ENCODE peak calls at places on chromosomes 5 and 9, in six cellular contexts. One of them, this sample, is unnamed.
A peak's percentile ranks its signal among the peaks of the same experiment; 100 is the strongest.

GRCh38 chr9:95588724-95589282 is 72.0 kb upstream of the PTCH1 start:
- DNase-seq in naive thymus-derived CD8-positive, alpha-beta T cell: no peak
- DNase-seq in Peyer's patch: no peak
- DNase-seq in germinal center: no peak
- DNase-seq in fibroblast of mammary gland: no peak
- DNase-seq in HTR-8/SVneo: no peak
- DNase-seq in this sample: no peak

GRCh38 chr9:13759624-13760023 is 480.1 kb upstream of the MPDZ start:
- DNase-seq in HTR-8/SVneo: no peak
- DNase-seq in naive thymus-derived CD8-positive, alpha-beta T cell: no peak
- DNase-seq in Peyer's patch: no peak
- DNase-seq in fibroblast of mammary gland: no peak
- DNase-seq in germinal center: no peak
- DNase-seq in this sample: no peak

GRCh38 chr5:140024928-140025327 is 18.2 kb downstream of the NRG2 start:
- DNase-seq in naive thymus-derived CD8-positive, alpha-beta T cell: no peak
- DNase-seq in fibroblast of mammary gland: no peak
- DNase-seq in Peyer's patch: no peak
- DNase-seq in germinal center: no peak
- DNase-seq in HTR-8/SVneo: no peak
- DNase-seq in this sample: no peak

GRCh38 chr9:137783521-137783920 is 94.1 kb upstream of the CACNA1B start:
- DNase-seq in germinal center: no peak
- DNase-seq in fibroblast of mammary gland: no peak
- DNase-seq in naive thymus-derived CD8-positive, alpha-beta T cell: no peak
- DNase-seq in HTR-8/SVneo: no peak
- DNase-seq in Peyer's patch: no peak
- DNase-seq in this sample: no peak

GRCh38 chr9:134284273-134284672 is 42.0 kb upstream of the RXRA start:
- DNase-seq in naive thymus-derived CD8-positive, alpha-beta T cell: no peak
- DNase-seq in germinal center: no peak
- DNase-seq in Peyer's patch: no peak
- DNase-seq in HTR-8/SVneo: no peak
- DNase-seq in fibroblast of mammary gland: no peak
- DNase-seq in this sample: no peak

GRCh38 chr5:18141260-18141659 is 507.0 kb downstream of the TAF11L14 start:
- DNase-seq in naive thymus-derived CD8-positive, alpha-beta T cell: no peak
- DNase-seq in HTR-8/SVneo: no peak
- DNase-seq in fibroblast of mammary gland: no peak
- DNase-seq in Peyer's patch: no peak
- DNase-seq in germinal center: no peak
- DNase-seq in this sample: no peak

GRCh38 chr5:158499680-158499998 is 600.1 kb downstream of the EBF1 start:
- DNase-seq in Peyer's patch: no peak
- DNase-seq in HTR-8/SVneo: no peak
- DNase-seq in fibroblast of mammary gland: no peak
- DNase-seq in germinal center: no peak
- DNase-seq in naive thymus-derived CD8-positive, alpha-beta T cell: no peak
- DNase-seq in this sample: no peak

GRCh38 chr9:2291980-2292704 is 277.0 kb downstream of the SMARCA2 start:
- DNase-seq in HTR-8/SVneo: no peak
- DNase-seq in naive thymus-derived CD8-positive, alpha-beta T cell: no peak
- DNase-seq in Peyer's patch: no peak
- DNase-seq in germinal center: no peak
- DNase-seq in fibroblast of mammary gland: peak; percentile 44
- DNase-seq in this sample: no peak

GRCh38 chr5:52787600-52788504 is at the start of the genes ITGA1 and PELO:
- DNase-seq in HTR-8/SVneo: peak; percentile 82
- DNase-seq in naive thymus-derived CD8-positive, alpha-beta T cell: peak; percentile 66
- DNase-seq in Peyer's patch: peak; percentile 39
- DNase-seq in germinal center: peak; percentile 10
- DNase-seq in fibroblast of mammary gland: peak; percentile 76
- DNase-seq in this sample: no peak

GRCh38 chr9:69376651-69377050 is 51.6 kb downstream of the ENTREP1 start:
- DNase-seq in fibroblast of mammary gland: peak; percentile 92
- DNase-seq in HTR-8/SVneo: peak; percentile 29
- DNase-seq in Peyer's patch: no peak
- DNase-seq in naive thymus-derived CD8-positive, alpha-beta T cell: no peak
- DNase-seq in germinal center: no peak
- DNase-seq in this sample: no peak

GRCh38 chr9:84310903-84311302 is 29.7 kb downstream of the SLC28A3 start:
- DNase-seq in HTR-8/SVneo: no peak
- DNase-seq in germinal center: no peak
- DNase-seq in fibroblast of mammary gland: no peak
- DNase-seq in Peyer's patch: no peak
- DNase-seq in naive thymus-derived CD8-positive, alpha-beta T cell: no peak
- DNase-seq in this sample: no peak

GRCh38 chr9:76699966-76700365 is 64.3 kb upstream of the PCA3 start:
- DNase-seq in germinal center: no peak
- DNase-seq in fibroblast of mammary gland: peak; percentile 77
- DNase-seq in Peyer's patch: no peak
- DNase-seq in HTR-8/SVneo: no peak
- DNase-seq in naive thymus-derived CD8-positive, alpha-beta T cell: no peak
- DNase-seq in this sample: no peak

GRCh38 chr5:72554897-72555296 is 47.7 kb upstream of the ZNF366 start:
- DNase-seq in naive thymus-derived CD8-positive, alpha-beta T cell: no peak
- DNase-seq in Peyer's patch: no peak
- DNase-seq in germinal center: no peak
- DNase-seq in fibroblast of mammary gland: no peak
- DNase-seq in HTR-8/SVneo: no peak
- DNase-seq in this sample: no peak

GRCh38 chr5:133509742-133510079 is 102.6 kb downstream of the FSTL4 start:
- DNase-seq in fibroblast of mammary gland: no peak
- DNase-seq in Peyer's patch: no peak
- DNase-seq in germinal center: no peak
- DNase-seq in naive thymus-derived CD8-positive, alpha-beta T cell: no peak
- DNase-seq in HTR-8/SVneo: no peak
- DNase-seq in this sample: no peak

GRCh38 chr5:123028222-123028621 is 8.3 kb downstream of the PPIC start:
- DNase-seq in naive thymus-derived CD8-positive, alpha-beta T cell: no peak
- DNase-seq in germinal center: no peak
- DNase-seq in Peyer's patch: no peak
- DNase-seq in HTR-8/SVneo: no peak
- DNase-seq in fibroblast of mammary gland: peak; percentile 6
- DNase-seq in this sample: no peak

GRCh38 chr5:131459216-131459615 is 175.8 kb downstream of the RAPGEF6 start:
- DNase-seq in naive thymus-derived CD8-positive, alpha-beta T cell: no peak
- DNase-seq in fibroblast of mammary gland: no peak
- DNase-seq in germinal center: no peak
- DNase-seq in HTR-8/SVneo: no peak
- DNase-seq in Peyer's patch: no peak
- DNase-seq in this sample: no peak

GRCh38 chr5:541888-542692 is 17.8 kb upstream of the SLC9A3 start:
- DNase-seq in naive thymus-derived CD8-positive, alpha-beta T cell: no peak
- DNase-seq in fibroblast of mammary gland: no peak
- DNase-seq in HTR-8/SVneo: no peak
- DNase-seq in Peyer's patch: no peak
- DNase-seq in germinal center: no peak
- DNase-seq in this sample: no peak

GRCh38 chr5:179967489-179967888 is 59.8 kb upstream of the TBC1D9B start:
- DNase-seq in naive thymus-derived CD8-positive, alpha-beta T cell: no peak
- DNase-seq in germinal center: no peak
- DNase-seq in Peyer's patch: no peak
- DNase-seq in fibroblast of mammary gland: no peak
- DNase-seq in HTR-8/SVneo: no peak
- DNase-seq in this sample: no peak

GRCh38 chr9:134966697-134967546 is 49.2 kb upstream of the FCN1 start:
- DNase-seq in HTR-8/SVneo: no peak
- DNase-seq in fibroblast of mammary gland: no peak
- DNase-seq in naive thymus-derived CD8-positive, alpha-beta T cell: no peak
- DNase-seq in Peyer's patch: no peak
- DNase-seq in germinal center: no peak
- DNase-seq in this sample: no peak

GRCh38 chr9:546797-547223 is 294.7 kb upstream of the DMRT1 start:
- DNase-seq in naive thymus-derived CD8-positive, alpha-beta T cell: no peak
- DNase-seq in HTR-8/SVneo: no peak
- DNase-seq in fibroblast of mammary gland: peak; percentile 21
- DNase-seq in Peyer's patch: no peak
- DNase-seq in germinal center: no peak
- DNase-seq in this sample: no peak

GRCh38 chr9:16103613-16104012 is 550.8 kb downstream of the CCDC171 start:
- DNase-seq in Peyer's patch: no peak
- DNase-seq in germinal center: no peak
- DNase-seq in naive thymus-derived CD8-positive, alpha-beta T cell: no peak
- DNase-seq in fibroblast of mammary gland: peak; percentile 90
- DNase-seq in HTR-8/SVneo: no peak
- DNase-seq in this sample: no peak

GRCh38 chr5:59583151-59583809 is 310.2 kb downstream of the PDE4D start:
- DNase-seq in HTR-8/SVneo: no peak
- DNase-seq in Peyer's patch: no peak
- DNase-seq in naive thymus-derived CD8-positive, alpha-beta T cell: no peak
- DNase-seq in germinal center: no peak
- DNase-seq in fibroblast of mammary gland: no peak
- DNase-seq in this sample: no peak

GRCh38 chr5:40649493-40650030 is 30.2 kb upstream of the PTGER4 start:
- DNase-seq in Peyer's patch: no peak
- DNase-seq in naive thymus-derived CD8-positive, alpha-beta T cell: no peak
- DNase-seq in germinal center: no peak
- DNase-seq in HTR-8/SVneo: no peak
- DNase-seq in fibroblast of mammary gland: no peak
- DNase-seq in this sample: no peak

GRCh38 chr5:76546497-76547102 is 76.6 kb downstream of the F2RL2 start:
- DNase-seq in fibroblast of mammary gland: no peak
- DNase-seq in naive thymus-derived CD8-positive, alpha-beta T cell: no peak
- DNase-seq in Peyer's patch: no peak
- DNase-seq in germinal center: no peak
- DNase-seq in HTR-8/SVneo: no peak
- DNase-seq in this sample: no peak

GRCh38 chr5:139982157-139982974 is 60.7 kb downstream of the NRG2 start:
- DNase-seq in germinal center: no peak
- DNase-seq in naive thymus-derived CD8-positive, alpha-beta T cell: no peak
- DNase-seq in Peyer's patch: no peak
- DNase-seq in fibroblast of mammary gland: peak; percentile 38
- DNase-seq in HTR-8/SVneo: no peak
- DNase-seq in this sample: no peak